ENCODE peak calls at places on chromosomes 13 and 19, in eight cellular contexts. W is SJSA1, B is fibroblast of lung, N is Caco-2, S is heart left ventricle, E is A673, H is colonic mucosa, Z is breast epithelium. F is an unnamed sample.
A peak's percentile ranks its signal among the peaks of the same experiment; 100 is the strongest.

GRCh38 chr19:8462601-8463000 is 17.8 kb downstream of the HNRNPM start:
- DNase-seq in W (no peak), B (no peak), N (no peak), S (no peak), E (no peak), H (no peak), Z (no peak), F (no peak)

GRCh38 chr13:23629566-23630272 is 59.5 kb downstream of the TNFRSF19 start:
- DNase-seq in W (no peak), B (no peak), N (peak; percentile 66), S (no peak), E (no peak), H (no peak), Z (no peak), F (no peak)

GRCh38 chr19:15587663-15588062 is 27.4 kb upstream of the CYP4F8 start:
- DNase-seq in W (no peak), B (no peak), N (no peak), S (peak; percentile 40), E (no peak), H (no peak), Z (no peak), F (no peak)

GRCh38 chr13:101217086-101217485 is 199.2 kb downstream of the NALCN start:
- DNase-seq in W (no peak), B (peak; percentile 26), N (no peak), S (no peak), E (no peak), H (no peak), Z (no peak), F (no peak)

GRCh38 chr13:111472559-111473460 is 152.4 kb downstream of the TEX29 start:
- DNase-seq in W (no peak), B (no peak), N (no peak), S (no peak), E (no peak), H (peak; percentile 4), Z (no peak), F (no peak)

GRCh38 chr19:45693168-45693788 is 812 bp downstream of the QPCTL start:
- DNase-seq in W (peak; percentile 75), B (peak; percentile 66), N (peak; percentile 87), S (peak; percentile 74), E (peak; percentile 84), H (peak; percentile 90), Z (peak; percentile 62), F (peak; percentile 43)

GRCh38 chr19:8304841-8305621 is 3.1 kb downstream of the CD320 start:
- DNase-seq in W (no peak), B (no peak), N (peak; percentile 38), S (peak; percentile 33), E (peak; percentile 47), H (peak; percentile 25), Z (peak; percentile 16), F (no peak)

GRCh38 chr13:76882431-76882830 is 3.8 kb downstream of the KCTD12 start:
- DNase-seq in W (no peak), B (peak; percentile 74), N (no peak), S (no peak), E (no peak), H (no peak), Z (no peak), F (no peak)

GRCh38 chr19:4567584-4568071 is 8.1 kb upstream of the SEMA6B start:
- DNase-seq in W (no peak), B (peak; percentile 47), N (peak; percentile 72), S (peak; percentile 78), E (peak; percentile 61), H (peak; percentile 73), Z (no peak), F (peak; percentile 37)

GRCh38 chr19:50202399-50202798 is 1.0 kb upstream of the MYH14 start:
- DNase-seq in W (no peak), B (no peak), N (no peak), S (no peak), E (no peak), H (no peak), Z (no peak), F (no peak)

GRCh38 chr19:50204081-50204428 is 633 bp downstream of the MYH14 start:
- DNase-seq in W (no peak), B (no peak), N (no peak), S (no peak), E (no peak), H (no peak), Z (no peak), F (no peak)

GRCh38 chr19:50204811-50205675 is 1.6 kb downstream of the MYH14 start:
- DNase-seq in W (no peak), B (no peak), N (peak; percentile 98), S (peak; percentile 79), E (no peak), H (peak; percentile 95), Z (peak; percentile 78), F (no peak)

GRCh38 chr19:50202962-50203280 is 501 bp upstream of the MYH14 start:
- DNase-seq in W (no peak), B (no peak), N (no peak), S (no peak), E (no peak), H (no peak), Z (no peak), F (no peak)

DNA sequence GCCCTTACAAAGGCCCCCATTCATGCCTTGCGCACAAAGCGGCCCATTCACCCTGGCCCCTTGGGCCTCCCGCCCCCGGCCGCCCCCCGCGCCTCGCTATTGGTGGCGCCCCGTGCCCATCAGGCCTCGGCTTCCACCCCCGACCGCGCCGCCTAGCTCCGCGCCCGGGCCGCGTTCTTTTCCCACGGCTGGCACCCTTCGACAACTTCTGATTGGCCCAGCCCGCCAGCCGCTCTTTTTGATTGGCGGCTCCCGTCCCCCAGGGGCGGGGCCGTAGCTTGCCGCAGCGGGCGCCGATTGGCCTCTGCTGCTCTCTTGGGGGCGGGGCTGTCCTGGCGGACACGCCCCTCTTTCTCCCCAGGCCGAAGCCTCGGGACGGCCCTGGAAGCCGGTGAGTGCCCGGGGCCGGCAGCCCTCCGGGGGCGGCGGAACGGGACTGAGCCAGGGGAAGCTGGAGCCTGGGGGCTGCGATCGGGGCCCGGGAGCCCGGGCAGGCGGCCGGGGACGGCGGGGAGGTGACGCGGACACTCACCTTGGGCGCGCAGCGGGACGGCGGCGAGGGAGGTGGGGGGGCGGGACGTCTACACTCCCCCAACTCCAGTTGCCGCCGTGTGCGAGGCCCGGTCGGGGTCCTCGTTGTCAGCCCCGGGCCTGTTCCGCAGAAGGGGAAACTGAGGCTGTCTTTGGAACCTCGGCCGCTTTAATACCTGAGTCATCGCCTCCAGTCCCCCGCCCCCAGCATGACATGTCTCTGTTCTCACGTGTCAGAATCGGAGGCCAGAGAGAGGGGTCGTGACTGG is at the start of gene MYH14:
- DNase-seq in W (no peak), B (no peak), N (peak; percentile 94), S (peak; percentile 94), E (peak; percentile 84), H (peak; percentile 91), Z (peak; percentile 95), F (no peak)
- H3K9me3 ChIP-seq in W (no peaks in the 10 kb centered on the region), B (no peaks in the 10 kb centered on the region), N (no peaks in the 10 kb centered on the region), S (no peaks in the 10 kb centered on the region), E (no peaks in the 10 kb centered on the region), H (no peaks in the 10 kb centered on the region), Z (no peaks in the 10 kb centered on the region), F (no peaks in the 10 kb centered on the region)

GRCh38 chr19:13212759-13213330 is 62.6 kb downstream of the IER2 start:
- DNase-seq in W (peak; percentile 16), B (peak; percentile 48), N (peak; percentile 72), S (peak; percentile 51), E (peak; percentile 72), H (peak; percentile 79), Z (peak; percentile 30), F (peak; percentile 42)
- H3K9me3 ChIP-seq in W (no peaks in the 10 kb centered on the region), B (no peaks in the 10 kb centered on the region), N (no peaks in the 10 kb centered on the region), S (no peaks in the 10 kb centered on the region), E (no peaks in the 10 kb centered on the region), H (no peaks in the 10 kb centered on the region), Z (no peaks in the 10 kb centered on the region), F (no peaks in the 10 kb centered on the region)

GRCh38 chr19:57686727-57687126 is 5.0 kb downstream of the ZNF551 start:
- DNase-seq in W (no peak), B (no peak), N (no peak), S (no peak), E (no peak), H (no peak), Z (no peak), F (no peak)
- H3K9me3 ChIP-seq in W (peaks cover 81% of the 10 kb centered on the region), B (peaks cover 21% of the 10 kb centered on the region), N (peaks cover 40% of the 10 kb centered on the region), S (peaks cover 86% of the 10 kb centered on the region), E (peaks cover 92% of the 10 kb centered on the region), H (peaks cover 45% of the 10 kb centered on the region), Z (peaks cover 89% of the 10 kb centered on the region), F (peaks cover 64% of the 10 kb centered on the region)

DNA sequence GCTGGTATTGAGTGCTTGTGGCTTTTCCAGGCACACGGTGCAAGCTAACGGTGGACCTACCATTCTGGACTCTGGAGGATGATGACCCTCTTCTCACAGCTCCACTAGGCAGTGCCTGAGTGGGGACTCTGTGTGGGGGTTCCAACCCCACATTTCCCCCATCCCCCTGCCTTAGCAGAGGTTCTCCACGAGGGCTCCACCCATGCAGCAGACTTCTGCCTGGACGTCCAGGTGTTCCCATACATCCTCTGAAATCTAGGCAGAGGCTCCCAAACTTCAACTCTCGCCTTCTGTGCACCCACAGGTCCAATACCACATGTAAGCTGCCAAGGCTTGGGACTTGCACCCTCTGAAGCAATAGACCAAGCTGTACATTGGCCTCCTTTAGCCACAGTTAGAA is 25.3 kb upstream of the ZSCAN18 start:
- DNase-seq in W (no peak), B (no peak), N (no peak), S (no peak), E (no peak), H (no peak), Z (no peak), F (no peak)
- H3K9me3 ChIP-seq in W (peaks cover 58% of the 10 kb centered on the region), B (peaks cover 14% of the 10 kb centered on the region), N (peaks cover 83% of the 10 kb centered on the region), S (peaks cover 98% of the 10 kb centered on the region), E (peaks cover 87% of the 10 kb centered on the region), H (peaks cover 27% of the 10 kb centered on the region), Z (peaks cover 100% of the 10 kb centered on the region), F (peaks cover 87% of the 10 kb centered on the region)

GRCh38 chr19:56664511-56664910 is 7.0 kb downstream of the ZNF835 start:
- DNase-seq in W (no peak), B (no peak), N (no peak), S (no peak), E (no peak), H (no peak), Z (no peak), F (no peak)

GRCh38 chr19:56667311-56667870 is 4.2 kb downstream of the ZNF835 start:
- DNase-seq in W (no peak), B (no peak), N (no peak), S (no peak), E (no peak), H (no peak), Z (no peak), F (no peak)

GRCh38 chr19:56661248-56661647 is 10.3 kb downstream of the ZNF835 start:
- DNase-seq in W (no peak), B (no peak), N (no peak), S (no peak), E (no peak), H (no peak), Z (no peak), F (no peak)

GRCh38 chr19:56660381-56661105 is 11.0 kb downstream of the ZNF835 start:
- DNase-seq in W (no peak), B (no peak), N (no peak), S (peak; percentile 58), E (peak; percentile 47), H (no peak), Z (no peak), F (no peak)

DNA sequence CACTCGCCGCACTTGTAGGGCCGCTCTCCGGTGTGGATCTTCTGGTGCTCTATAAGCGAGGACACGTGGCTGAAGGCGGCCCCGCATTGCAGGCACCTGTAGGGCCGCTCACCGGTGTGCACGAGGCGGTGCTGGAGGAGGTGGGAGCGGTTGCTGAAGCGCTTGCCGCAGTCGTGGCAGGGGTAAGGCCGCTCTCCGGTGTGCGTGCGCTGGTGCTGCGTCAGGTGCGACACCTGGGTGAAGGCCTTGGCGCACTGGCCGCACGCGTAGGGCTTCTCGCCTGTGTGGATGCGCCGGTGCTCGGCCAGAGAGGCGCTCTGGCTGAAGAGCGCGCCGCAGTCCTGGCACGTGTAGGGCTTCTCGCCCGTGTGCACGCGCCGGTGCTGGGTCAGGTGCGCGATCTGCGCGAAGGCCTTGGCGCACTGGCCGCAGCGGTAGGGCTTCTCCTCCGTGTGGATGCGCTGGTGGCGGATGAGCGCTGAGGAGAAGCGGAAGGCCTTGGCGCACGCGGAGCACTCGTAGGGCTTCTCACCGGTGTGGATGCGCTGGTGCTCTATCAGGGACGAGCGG is 7.5 kb downstream of the ZNF835 start:
- DNase-seq in W (no peak), B (no peak), N (no peak), S (no peak), E (no peak), H (no peak), Z (no peak), F (no peak)
- H3K9me3 ChIP-seq in W (peaks cover 18% of the 10 kb centered on the region), B (no peaks in the 10 kb centered on the region), N (peaks cover 14% of the 10 kb centered on the region), S (peaks cover 27% of the 10 kb centered on the region), E (peaks cover 12% of the 10 kb centered on the region), H (no peaks in the 10 kb centered on the region), Z (peaks cover 11% of the 10 kb centered on the region), F (no peaks in the 10 kb centered on the region)

F was measured in effector memory CD4-positive, alpha-beta T cell.